ENCODE peak calls at places on chromosome 1, in five cellular contexts. B, W, L, O and X are unnamed samples.

GRCh38 chr1:38031513-38031866 is 15.1 kb downstream of the POU3F1 start:
- ATAC-seq in B (no peak), W (no peak), L (peak; percentile 45), O (no peak), X (no peak)

GRCh38 chr1:53562256-53562982 is 103.2 kb downstream of the DMRTB1 start:
- ATAC-seq in B (peak; percentile 30), W (no peak), L (no peak), O (no peak), X (no peak)

GRCh38 chr1:145785481-145785880 is 38.4 kb downstream of the RNF115 start:
- ATAC-seq in B (peak; percentile 93), W (no peak), L (no peak), O (peak; percentile 52), X (no peak)

GRCh38 chr1:17672226-17672625 is 82.9 kb upstream of the ACTL8 start:
- ATAC-seq in B (no peak), W (no peak), L (no peak), O (no peak), X (no peak)

GRCh38 chr1:230113605-230114241 is 46.7 kb downstream of the GALNT2 start:
- ATAC-seq in B (no peak), W (peak; percentile 32), L (no peak), O (peak; percentile 74), X (peak; percentile 63)

GRCh38 chr1:202254454-202255252 is 61.1 kb downstream of the LGR6 start:
- ATAC-seq in B (no peak), W (no peak), L (no peak), O (peak; percentile 57), X (no peak)

GRCh38 chr1:53376742-53377437 is 49.0 kb upstream of the LRP8 start:
- ATAC-seq in B (no peak), W (no peak), L (no peak), O (no peak), X (no peak)

GRCh38 chr1:54949971-54950360 is 30.5 kb upstream of the TMEM61 start:
- ATAC-seq in B (no peak), W (peak; percentile 5), L (peak; percentile 44), O (peak; percentile 21), X (peak; percentile 14)

GRCh38 chr1:30882678-30883388 is 25.7 kb downstream of the SDC3 start:
- ATAC-seq in B (no peak), W (no peak), L (no peak), O (no peak), X (no peak)

GRCh38 chr1:169309178-169310166 is 58.1 kb downstream of the NME7 start:
- ATAC-seq in B (peak; percentile 88), W (no peak), L (no peak), O (no peak), X (no peak)

GRCh38 chr1:36207339-36207738 is 16.9 kb upstream of the THRAP3 start:
- ATAC-seq in B (peak; percentile 68), W (peak; percentile 15), L (no peak), O (peak; percentile 34), X (peak; percentile 73)

GRCh38 chr1:161119379-161120061 is 1.6 kb downstream of the NIT1 start:
- ATAC-seq in B (peak; percentile 80), W (no peak), L (no peak), O (peak; percentile 81), X (peak; percentile 52)
- TF ChIP-seq POLR2A in B (peak; percentile 24), W (no peak), L (no peak), O (no peak), X (no peak)

DNA sequence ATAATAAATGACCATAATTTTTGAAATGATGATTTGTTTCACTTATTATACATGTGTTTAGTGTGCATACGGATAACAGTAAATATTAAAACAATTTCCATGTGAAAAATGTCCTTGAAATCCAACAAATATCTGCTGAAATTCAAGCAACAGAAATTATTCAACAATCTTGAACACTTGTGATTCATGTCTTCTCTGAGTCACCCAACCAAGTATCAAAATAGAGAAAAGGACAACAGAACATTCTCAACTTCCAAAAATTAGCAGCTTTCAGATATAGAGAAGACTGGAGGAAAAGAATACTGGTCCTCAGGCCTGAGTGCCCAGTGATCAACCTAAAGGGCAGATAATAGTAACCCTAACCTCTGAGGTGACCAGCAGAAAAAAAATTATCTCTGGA is 90.8 kb downstream of the VAV3 start:
- ATAC-seq in B (no peak), W (no peak), L (no peak), O (no peak), X (no peak)
- H3K4me1 ChIP-seq in B (peaks cover 49% of the 10 kb centered on the region), W (no peaks in the 10 kb centered on the region), L (no peaks in the 10 kb centered on the region), O (no peaks in the 10 kb centered on the region), X (peaks cover 2% of the 10 kb centered on the region)

GRCh38 chr1:242788771-242789170 is 264.3 kb upstream of the PLD5 start:
- ATAC-seq in B (peak; percentile 91), W (no peak), L (no peak), O (no peak), X (no peak)

GRCh38 chr1:242787968-242788367 is 263.5 kb upstream of the PLD5 start:
- ATAC-seq in B (no peak), W (no peak), L (no peak), O (no peak), X (no peak)

GRCh38 chr1:242784807-242785206 is 260.3 kb upstream of the PLD5 start:
- ATAC-seq in B (no peak), W (no peak), L (no peak), O (no peak), X (no peak)

GRCh38 chr1:242784074-242784473 is 259.6 kb upstream of the PLD5 start:
- ATAC-seq in B (peak; percentile 41), W (no peak), L (no peak), O (no peak), X (no peak)
- TF ChIP-seq POLR2A in B (no peak), W (no peak), L (no peak), O (no peak), X (no peak)

DNA sequence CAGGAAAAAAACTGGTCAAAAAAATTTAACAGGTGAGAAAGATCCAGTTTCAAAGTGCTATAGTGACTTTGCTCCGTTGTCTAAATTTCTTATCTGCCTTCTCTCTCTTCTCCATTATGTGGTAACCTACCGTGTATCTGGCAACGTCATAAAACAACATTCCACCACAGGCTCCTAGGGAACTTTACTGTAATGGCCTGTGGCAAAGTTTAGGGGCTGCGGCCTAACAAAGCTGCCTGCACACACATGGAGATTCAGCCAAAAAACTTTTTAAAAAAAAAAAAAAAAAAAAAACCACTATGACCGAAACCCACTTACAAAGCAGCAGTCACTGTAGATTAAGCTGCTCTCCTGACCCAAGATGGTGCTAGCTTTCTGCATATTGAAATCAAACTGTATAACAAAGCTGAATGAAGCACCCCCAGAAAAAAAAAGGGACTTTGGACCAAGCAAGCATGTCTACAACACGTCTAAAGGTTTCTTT is 202.6 kb downstream of the SLC45A1 start:
- ATAC-seq in B (no peak), W (no peak), L (no peak), O (no peak), X (no peak)
- H3K4me1 ChIP-seq in B (peaks cover 26% of the 10 kb centered on the region), W (peaks cover 34% of the 10 kb centered on the region), L (peaks cover 33% of the 10 kb centered on the region), O (peaks cover 34% of the 10 kb centered on the region), X (peaks cover 22% of the 10 kb centered on the region)